ENCODE peak calls at places on chromosomes 16 and 17, in ten cellular contexts. One of them, this sample, is unnamed.

GRCh38 chr17:79150799-79151198 is 76.2 kb downstream of the ENGASE start:
- DNase-seq in kidney epithelial cell: no peak
- DNase-seq in pancreas: no peak
- DNase-seq in lung: no peak
- DNase-seq in cardiac fibroblast: no peak
- DNase-seq in fibroblast of lung: no peak
- DNase-seq in lower leg skin: no peak
- DNase-seq in Calu3: no peak
- DNase-seq in A549: no peak
- DNase-seq in upper lobe of right lung: no peak
- DNase-seq in this sample: no peak

GRCh38 chr17:79038545-79039135 is 14.7 kb downstream of the C1QTNF1 start:
- DNase-seq in upper lobe of right lung: peak; percentile 35
- DNase-seq in lung: no peak
- DNase-seq in pancreas: no peak
- DNase-seq in kidney epithelial cell: no peak
- DNase-seq in Calu3: no peak
- DNase-seq in cardiac fibroblast: peak; percentile 99
- DNase-seq in lower leg skin: peak; percentile 66
- DNase-seq in A549: peak; percentile 85
- DNase-seq in fibroblast of lung: peak; percentile 95
- DNase-seq in this sample: no peak

GRCh38 chr16:6482861-6483530 is 849.6 kb upstream of the RBFOX1 start:
- DNase-seq in lung: no peak
- DNase-seq in upper lobe of right lung: no peak
- DNase-seq in kidney epithelial cell: no peak
- DNase-seq in pancreas: no peak
- DNase-seq in lower leg skin: no peak
- DNase-seq in fibroblast of lung: no peak
- DNase-seq in Calu3: no peak
- DNase-seq in cardiac fibroblast: no peak
- DNase-seq in A549: no peak
- DNase-seq in this sample: no peak

GRCh38 chr17:81044764-81045589 is 10.0 kb downstream of the BAIAP2 start:
- DNase-seq in A549: peak; percentile 45
- DNase-seq in pancreas: peak; percentile 50
- DNase-seq in cardiac fibroblast: peak; percentile 68
- DNase-seq in lung: peak; percentile 75
- DNase-seq in upper lobe of right lung: peak; percentile 87
- DNase-seq in lower leg skin: peak; percentile 73
- DNase-seq in kidney epithelial cell: peak; percentile 77
- DNase-seq in Calu3: peak; percentile 88
- DNase-seq in fibroblast of lung: peak; percentile 61
- DNase-seq in this sample: no peak

GRCh38 chr16:65176603-65177002 is 54.7 kb upstream of the CDH11 start:
- DNase-seq in lower leg skin: no peak
- DNase-seq in Calu3: no peak
- DNase-seq in kidney epithelial cell: peak; percentile 29
- DNase-seq in A549: no peak
- DNase-seq in fibroblast of lung: peak; percentile 84
- DNase-seq in lung: peak; percentile 30
- DNase-seq in pancreas: no peak
- DNase-seq in upper lobe of right lung: no peak
- DNase-seq in cardiac fibroblast: peak; percentile 86
- DNase-seq in this sample: no peak

GRCh38 chr16:12455287-12455798 is 348.3 kb downstream of the CPPED1 start:
- DNase-seq in upper lobe of right lung: peak; percentile 81
- DNase-seq in A549: peak; percentile 62
- DNase-seq in lung: peak; percentile 46
- DNase-seq in cardiac fibroblast: peak; percentile 66
- DNase-seq in Calu3: peak; percentile 82
- DNase-seq in pancreas: peak; percentile 26
- DNase-seq in fibroblast of lung: peak; percentile 49
- DNase-seq in kidney epithelial cell: peak; percentile 14
- DNase-seq in lower leg skin: no peak
- DNase-seq in this sample: peak; percentile 51

GRCh38 chr17:31834448-31834847 is 24.6 kb downstream of the COPRS start:
- DNase-seq in lung: no peak
- DNase-seq in kidney epithelial cell: no peak
- DNase-seq in fibroblast of lung: no peak
- DNase-seq in lower leg skin: no peak
- DNase-seq in cardiac fibroblast: no peak
- DNase-seq in upper lobe of right lung: no peak
- DNase-seq in Calu3: no peak
- DNase-seq in A549: no peak
- DNase-seq in pancreas: no peak
- DNase-seq in this sample: no peak

GRCh38 chr17:3472137-3472536 is 518 bp upstream of the SPATA22 start:
- DNase-seq in pancreas: no peak
- DNase-seq in upper lobe of right lung: no peak
- DNase-seq in kidney epithelial cell: no peak
- DNase-seq in fibroblast of lung: no peak
- DNase-seq in A549: no peak
- DNase-seq in lung: no peak
- DNase-seq in cardiac fibroblast: no peak
- DNase-seq in lower leg skin: no peak
- DNase-seq in Calu3: no peak
- DNase-seq in this sample: no peak

GRCh38 chr16:24253192-24253591 is 2.9 kb upstream of the CACNG3 start:
- DNase-seq in lower leg skin: no peak
- DNase-seq in Calu3: peak; percentile 27
- DNase-seq in fibroblast of lung: peak; percentile 40
- DNase-seq in pancreas: no peak
- DNase-seq in kidney epithelial cell: no peak
- DNase-seq in lung: no peak
- DNase-seq in cardiac fibroblast: peak; percentile 39
- DNase-seq in A549: peak; percentile 65
- DNase-seq in upper lobe of right lung: no peak
- DNase-seq in this sample: no peak

GRCh38 chr17:51371732-51372151 is 111.4 kb downstream of the UTP18 start:
- DNase-seq in Calu3: peak; percentile 70
- DNase-seq in upper lobe of right lung: no peak
- DNase-seq in pancreas: peak; percentile 34
- DNase-seq in lower leg skin: no peak
- DNase-seq in lung: no peak
- DNase-seq in fibroblast of lung: peak; percentile 26
- DNase-seq in kidney epithelial cell: no peak
- DNase-seq in A549: peak; percentile 86
- DNase-seq in cardiac fibroblast: peak; percentile 56
- DNase-seq in this sample: peak; percentile 41

GRCh38 chr16:66906916-66907836 is 11.5 kb downstream of the CDH16 start:
- DNase-seq in pancreas: no peak
- DNase-seq in cardiac fibroblast: no peak
- DNase-seq in Calu3: no peak
- DNase-seq in fibroblast of lung: no peak
- DNase-seq in lower leg skin: no peak
- DNase-seq in kidney epithelial cell: no peak
- DNase-seq in lung: no peak
- DNase-seq in A549: no peak
- DNase-seq in upper lobe of right lung: no peak
- DNase-seq in this sample: no peak

GRCh38 chr17:82297280-82297803 is 20.1 kb downstream of the CD7 start:
- DNase-seq in lower leg skin: peak; percentile 90
- DNase-seq in fibroblast of lung: peak; percentile 93
- DNase-seq in pancreas: peak; percentile 72
- DNase-seq in lung: peak; percentile 80
- DNase-seq in upper lobe of right lung: peak; percentile 92
- DNase-seq in cardiac fibroblast: peak; percentile 88
- DNase-seq in kidney epithelial cell: no peak
- DNase-seq in A549: peak; percentile 80
- DNase-seq in Calu3: peak; percentile 57
- DNase-seq in this sample: peak; percentile 96

DNA sequence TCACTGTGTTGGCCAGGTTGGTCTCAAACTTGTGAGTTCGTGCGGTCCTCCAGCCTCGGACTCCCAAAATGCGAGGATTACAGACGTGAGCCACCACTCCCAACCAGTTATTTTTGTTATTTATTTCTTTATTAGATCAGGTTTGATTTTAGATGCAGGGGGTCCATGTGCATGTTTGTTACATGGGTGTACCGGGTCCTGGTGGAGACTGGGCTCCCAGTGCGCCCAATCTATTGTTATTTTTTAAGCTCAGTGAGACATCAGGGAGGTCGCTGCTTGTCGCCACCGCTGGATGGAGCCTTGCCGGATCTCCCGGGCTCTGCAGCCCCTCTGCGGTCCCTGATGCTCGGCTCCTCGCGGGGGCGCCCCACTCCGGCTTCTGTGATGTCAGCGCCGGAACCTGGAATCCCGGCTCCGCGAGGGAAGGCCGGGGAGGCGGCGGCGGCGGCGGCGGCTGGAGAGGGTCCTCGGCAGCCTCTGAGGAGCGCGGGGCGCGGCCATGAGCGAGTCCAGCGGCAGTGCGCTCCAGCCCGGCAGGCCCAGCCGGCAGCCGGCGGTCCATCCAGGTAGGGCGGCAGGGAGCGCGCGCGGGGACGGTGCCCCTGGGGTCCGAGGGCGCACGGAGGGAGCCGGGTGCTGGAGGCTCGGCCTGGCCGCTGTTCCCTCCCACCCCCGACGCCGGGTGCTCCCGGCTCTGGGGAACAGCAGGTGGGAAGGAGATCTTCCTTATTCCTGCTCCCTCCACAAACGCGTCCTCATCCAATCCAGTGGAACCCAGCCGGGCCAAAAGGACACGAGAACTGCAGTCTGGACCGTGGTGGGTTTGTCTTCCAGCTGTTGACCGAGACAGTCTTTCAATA is at the start of gene TMC7:
- DNase-seq in A549: peak; percentile 92
- DNase-seq in kidney epithelial cell: no peak
- DNase-seq in pancreas: peak; percentile 71
- DNase-seq in Calu3: peak; percentile 99
- DNase-seq in upper lobe of right lung: peak; percentile 94
- DNase-seq in fibroblast of lung: peak; percentile 80
- DNase-seq in lung: peak; percentile 88
- DNase-seq in lower leg skin: peak; percentile 34
- DNase-seq in cardiac fibroblast: peak; percentile 83
- DNase-seq in this sample: no peak
- TF ChIP-seq CTCF in A549: peak; percentile 98
- TF ChIP-seq CTCF in kidney epithelial cell: peak; percentile 93
- TF ChIP-seq CTCF in pancreas: peak; percentile 41
- TF ChIP-seq CTCF in Calu3: peak; percentile 92
- TF ChIP-seq CTCF in upper lobe of right lung: peak; percentile 74
- TF ChIP-seq CTCF in fibroblast of lung: peak; percentile 76
- TF ChIP-seq CTCF in lung: peak; percentile 76
- TF ChIP-seq CTCF in lower leg skin: no peak
- TF ChIP-seq CTCF in cardiac fibroblast: peak; percentile 87
- TF ChIP-seq CTCF in this sample: no peak

DNA sequence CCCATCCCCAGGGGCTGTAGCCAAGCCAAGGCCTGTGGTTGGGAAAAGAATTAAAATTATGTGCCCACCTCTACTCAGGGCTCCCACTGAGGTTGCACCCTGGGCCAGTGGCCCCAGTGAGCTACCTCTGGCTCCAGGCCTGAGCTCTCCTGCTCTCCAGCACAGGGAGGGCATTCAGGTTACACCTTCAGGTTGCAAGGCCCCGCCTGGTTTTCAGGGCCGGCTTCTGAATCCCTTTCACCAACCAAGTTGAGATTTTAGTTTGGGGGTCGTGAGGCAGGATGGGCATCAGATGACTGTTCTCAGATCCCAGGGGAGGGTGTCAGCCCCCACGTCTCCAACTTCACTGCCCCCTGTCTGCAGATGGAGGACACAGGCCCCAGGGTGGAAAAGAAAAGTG is 8.0 kb upstream of the KATNB1 start:
- DNase-seq in Calu3: no peak
- DNase-seq in lower leg skin: no peak
- DNase-seq in pancreas: no peak
- DNase-seq in fibroblast of lung: no peak
- DNase-seq in cardiac fibroblast: no peak
- DNase-seq in lung: no peak
- DNase-seq in upper lobe of right lung: peak; percentile 36
- DNase-seq in A549: no peak
- DNase-seq in kidney epithelial cell: no peak
- DNase-seq in this sample: no peak
- TF ChIP-seq CTCF in Calu3: no peak
- TF ChIP-seq CTCF in lower leg skin: no peak
- TF ChIP-seq CTCF in pancreas: no peak
- TF ChIP-seq CTCF in fibroblast of lung: no peak
- TF ChIP-seq CTCF in cardiac fibroblast: peak; percentile 5
- TF ChIP-seq CTCF in lung: no peak
- TF ChIP-seq CTCF in upper lobe of right lung: no peak
- TF ChIP-seq CTCF in A549: no peak
- TF ChIP-seq CTCF in kidney epithelial cell: no peak
- TF ChIP-seq CTCF in this sample: no peak

DNA sequence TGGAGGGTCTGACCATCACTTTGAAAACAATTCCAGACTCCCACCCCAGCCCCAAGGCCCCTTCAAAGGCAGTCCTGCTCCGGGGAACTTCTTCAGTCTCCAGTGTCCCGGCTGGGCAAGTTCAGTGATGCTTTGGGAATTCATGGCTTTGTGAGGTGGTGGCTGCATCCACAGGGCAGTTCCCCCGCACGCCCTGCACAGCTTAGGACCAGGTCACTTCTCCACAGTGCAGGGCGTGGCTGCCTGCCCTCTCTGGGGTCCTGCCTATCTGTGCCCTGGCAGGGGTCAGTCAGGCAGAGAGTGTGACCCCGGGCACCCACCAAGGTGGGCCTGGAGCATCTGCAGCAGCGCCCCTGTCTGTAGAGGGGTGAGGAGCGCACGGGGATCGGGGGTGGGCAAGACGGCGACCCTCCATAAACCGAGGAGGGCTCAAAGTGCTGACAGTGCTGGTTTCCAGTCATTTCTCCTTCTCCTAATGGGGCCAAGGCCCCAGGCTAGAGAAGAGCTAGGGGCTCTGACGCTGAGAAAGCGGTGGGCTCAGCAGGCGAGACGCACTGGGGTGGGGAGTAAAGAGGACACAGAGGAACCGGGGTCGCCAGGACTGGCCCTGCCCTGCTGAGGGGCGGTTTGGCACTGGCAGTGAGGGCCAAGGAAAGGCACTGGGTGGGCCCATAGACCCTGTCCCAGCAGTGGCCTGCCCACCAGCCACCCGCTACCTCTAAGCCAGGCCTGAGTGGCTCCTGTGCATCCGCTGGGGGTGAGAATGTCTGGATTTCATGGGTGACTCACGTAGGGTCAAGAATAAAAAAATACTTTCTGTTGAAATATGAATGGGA is 4.2 kb upstream of the ARHGAP27 start:
- DNase-seq in pancreas: no peak
- DNase-seq in kidney epithelial cell: no peak
- DNase-seq in lung: no peak
- DNase-seq in Calu3: no peak
- DNase-seq in fibroblast of lung: no peak
- DNase-seq in cardiac fibroblast: no peak
- DNase-seq in A549: no peak
- DNase-seq in upper lobe of right lung: no peak
- DNase-seq in lower leg skin: no peak
- DNase-seq in this sample: no peak
- TF ChIP-seq CTCF in pancreas: no peak
- TF ChIP-seq CTCF in kidney epithelial cell: no peak
- TF ChIP-seq CTCF in lung: no peak
- TF ChIP-seq CTCF in Calu3: no peak
- TF ChIP-seq CTCF in fibroblast of lung: no peak
- TF ChIP-seq CTCF in cardiac fibroblast: no peak
- TF ChIP-seq CTCF in A549: no peak
- TF ChIP-seq CTCF in upper lobe of right lung: no peak
- TF ChIP-seq CTCF in lower leg skin: no peak
- TF ChIP-seq CTCF in this sample: no peak

DNA sequence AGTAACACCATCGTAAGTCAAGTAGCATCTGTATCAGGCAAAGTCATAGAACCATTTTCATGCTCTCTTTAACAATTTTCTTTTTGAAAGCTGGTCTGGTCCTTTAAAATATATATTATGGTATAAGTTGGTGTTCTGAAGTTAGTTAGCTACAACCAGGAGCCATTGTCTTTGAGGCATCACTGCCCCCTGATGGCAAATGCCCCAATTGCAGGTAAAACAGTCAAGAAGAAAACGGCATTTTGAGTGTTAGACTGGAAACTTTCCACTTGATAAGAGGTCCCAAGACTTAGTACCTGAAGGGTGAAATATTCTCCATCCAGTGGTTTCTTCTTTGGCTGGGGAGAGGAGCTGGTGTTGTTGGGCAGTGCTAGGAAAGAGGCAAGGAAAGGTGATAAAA is 14.1 kb downstream of the TP53 start:
- DNase-seq in cardiac fibroblast: no peak
- DNase-seq in A549: peak; percentile 64
- DNase-seq in fibroblast of lung: peak; percentile 14
- DNase-seq in lung: no peak
- DNase-seq in pancreas: no peak
- DNase-seq in lower leg skin: no peak
- DNase-seq in kidney epithelial cell: no peak
- DNase-seq in upper lobe of right lung: no peak
- DNase-seq in Calu3: peak; percentile 12
- DNase-seq in this sample: no peak
- TF ChIP-seq CTCF in cardiac fibroblast: peak; percentile 43
- TF ChIP-seq CTCF in A549: peak; percentile 47
- TF ChIP-seq CTCF in fibroblast of lung: peak; percentile 50
- TF ChIP-seq CTCF in lung: no peak
- TF ChIP-seq CTCF in pancreas: no peak
- TF ChIP-seq CTCF in lower leg skin: no peak
- TF ChIP-seq CTCF in kidney epithelial cell: peak; percentile 31
- TF ChIP-seq CTCF in upper lobe of right lung: peak; percentile 43
- TF ChIP-seq CTCF in Calu3: no peak
- TF ChIP-seq CTCF in this sample: peak; percentile 56